ENCODE peak calls at places on chromosomes 7 and 10, in nine cellular contexts. L is fibroblast of lung, S is neuronal stem cell, C is kidney, U is GM12878, K is IMR-90, M is GM23248, V is endodermal cell, F is colonic mucosa. R is an unnamed sample.

GRCh38 chr10:88377510-88377909 is 205.6 kb downstream of the RNLS start:
- DNase-seq in S (no peak), L (no peak), F (no peak), V (no peak), C (no peak), K (peak; percentile 39), U (no peak), M (no peak), R (no peak)

GRCh38 chr10:35079763-35080162 is 10.4 kb downstream of the CUL2 start:
- DNase-seq in C (no peak), V (no peak), M (peak; percentile 96), S (no peak), L (peak; percentile 59), F (no peak), U (no peak), K (peak; percentile 89), R (no peak)

GRCh38 chr7:44285561-44285960 is 39.8 kb downstream of the CAMK2B start:
- DNase-seq in C (peak; percentile 14), S (no peak), L (no peak), K (no peak), F (no peak), M (no peak), U (no peak), V (peak; percentile 18), R (no peak)

GRCh38 chr7:1843271-1843861 is 173.3 kb downstream of the ELFN1 start:
- DNase-seq in L (peak; percentile 9), S (no peak), M (no peak), V (peak; percentile 32), K (peak; percentile 12), U (no peak), C (peak; percentile 56), F (no peak), R (no peak)

GRCh38 chr7:45863715-45864114 is 9.2 kb downstream of the CCDC201 start:
- DNase-seq in S (no peak), K (no peak), M (peak; percentile 33), L (no peak), F (no peak), C (no peak), U (no peak), V (peak; percentile 86), R (peak; percentile 58)

GRCh38 chr7:77800158-77800557 is 1.6 kb downstream of the PHTF2 start:
- DNase-seq in M (peak; percentile 21), K (peak; percentile 57), S (no peak), U (peak; percentile 48), F (peak; percentile 31), C (no peak), L (no peak), V (no peak), R (no peak)

GRCh38 chr7:82183633-82184032 is 259.9 kb downstream of the CACNA2D1 start:
- DNase-seq in C (no peak), K (peak; percentile 87), L (peak; percentile 52), S (no peak), U (no peak), M (peak; percentile 84), F (no peak), V (no peak), R (no peak)

GRCh38 chr10:119315128-119316001 is 108.0 kb downstream of the GRK5 start:
- DNase-seq in F (peak; percentile 35), M (peak; percentile 98), U (peak; percentile 28), K (peak; percentile 98), C (peak; percentile 42), L (peak; percentile 94), V (peak; percentile 83), S (peak; percentile 40), R (peak; percentile 90)

GRCh38 chr10:9305018-9305655 is 1250.6 kb downstream of the GATA3 start:
- DNase-seq in K (peak; percentile 19), U (no peak), V (no peak), F (no peak), C (no peak), M (peak; percentile 48), L (peak; percentile 52), S (peak; percentile 21), R (peak; percentile 31)

GRCh38 chr10:95296764-95297163 is 6.0 kb upstream of the PDLIM1 start:
- DNase-seq in L (no peak), U (no peak), F (no peak), K (no peak), S (no peak), C (no peak), M (no peak), V (no peak), R (no peak)
- H3K36me3 ChIP-seq in L (no peaks in the 10 kb centered on the region), U (no peaks in the 10 kb centered on the region), F (no peaks in the 10 kb centered on the region), K (no peaks in the 10 kb centered on the region), S (no peaks in the 10 kb centered on the region), C (no peaks in the 10 kb centered on the region), M (no peaks in the 10 kb centered on the region), V (no peaks in the 10 kb centered on the region), R (no peaks in the 10 kb centered on the region)

DNA sequence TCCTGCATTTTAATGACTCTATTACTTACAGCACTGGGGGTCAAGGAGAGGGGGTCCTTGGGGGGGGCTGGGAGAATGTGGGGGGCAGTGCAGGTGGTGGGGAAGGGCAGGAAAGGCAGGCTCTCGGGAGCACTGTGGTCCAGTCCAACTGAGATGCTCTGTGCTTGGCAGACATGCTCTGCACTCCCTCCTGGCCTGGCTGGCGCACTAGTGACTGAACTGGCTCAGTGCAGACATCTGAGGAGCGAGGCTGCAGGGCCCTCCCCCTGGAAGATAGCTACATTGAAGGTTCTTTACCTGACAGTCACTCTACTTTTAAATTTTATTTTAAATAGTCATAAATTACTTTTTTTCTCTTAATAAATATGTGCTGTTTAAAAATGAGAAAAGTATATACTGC is 105.7 kb downstream of the NEURL1 start:
- DNase-seq in U (no peak), S (no peak), V (no peak), F (no peak), L (no peak), C (no peak), K (no peak), M (peak; percentile 30), R (no peak)
- H3K9ac ChIP-seq in U (no peak overlapping the region), S (peak overlapping the region; percentile 26), V (no peak overlapping the region), F (no peak overlapping the region), L (no peak overlapping the region), C (no peak overlapping the region), K (no peak overlapping the region), M (peak overlapping the region; percentile 33), R (no peak overlapping the region)

GRCh38 chr7:94888995-94889523 is 18.3 kb upstream of the PPP1R9A start:
- DNase-seq in V (no peak), U (no peak), F (no peak), C (no peak), K (no peak), L (no peak), S (no peak), M (no peak), R (peak; percentile 32)

GRCh38 chr7:94877731-94878670 is 29.4 kb upstream of the PPP1R9A start:
- DNase-seq in V (no peak), C (no peak), U (no peak), S (no peak), L (no peak), M (no peak), K (no peak), F (no peak), R (peak; percentile 12)

GRCh38 chr7:94888542-94888941 is 18.9 kb upstream of the PPP1R9A start:
- DNase-seq in L (peak; percentile 14), M (no peak), C (no peak), U (no peak), S (no peak), F (peak; percentile 21), K (no peak), V (no peak), R (peak; percentile 36)

GRCh38 chr7:94882891-94883290 is 24.5 kb upstream of the PPP1R9A start:
- DNase-seq in L (no peak), C (no peak), M (no peak), V (no peak), K (no peak), U (no peak), F (no peak), S (no peak), R (no peak)

GRCh38 chr7:94883676-94884075 is 23.7 kb upstream of the PPP1R9A start:
- DNase-seq in L (no peak), S (no peak), V (no peak), M (no peak), U (no peak), C (no peak), F (no peak), K (no peak), R (no peak)
- H3K36me3 ChIP-seq in L (no peaks in the 10 kb centered on the region), S (no peaks in the 10 kb centered on the region), V (no peaks in the 10 kb centered on the region), M (no peaks in the 10 kb centered on the region), U (no peaks in the 10 kb centered on the region), C (no peaks in the 10 kb centered on the region), F (no peaks in the 10 kb centered on the region), K (no peaks in the 10 kb centered on the region), R (no peaks in the 10 kb centered on the region)

GRCh38 chr10:45409782-45410181 is 35.8 kb downstream of the ALOX5 start:
- DNase-seq in L (no peak), S (no peak), U (no peak), K (no peak), V (no peak), C (no peak), M (no peak), F (no peak), R (no peak)
- H3K9ac ChIP-seq in L (no peak overlapping the region), S (no peak overlapping the region), U (no peak overlapping the region), K (no peak overlapping the region), V (no peak overlapping the region), C (no peak overlapping the region), M (no peak overlapping the region), F (no peak overlapping the region), R (no peak overlapping the region)

DNA sequence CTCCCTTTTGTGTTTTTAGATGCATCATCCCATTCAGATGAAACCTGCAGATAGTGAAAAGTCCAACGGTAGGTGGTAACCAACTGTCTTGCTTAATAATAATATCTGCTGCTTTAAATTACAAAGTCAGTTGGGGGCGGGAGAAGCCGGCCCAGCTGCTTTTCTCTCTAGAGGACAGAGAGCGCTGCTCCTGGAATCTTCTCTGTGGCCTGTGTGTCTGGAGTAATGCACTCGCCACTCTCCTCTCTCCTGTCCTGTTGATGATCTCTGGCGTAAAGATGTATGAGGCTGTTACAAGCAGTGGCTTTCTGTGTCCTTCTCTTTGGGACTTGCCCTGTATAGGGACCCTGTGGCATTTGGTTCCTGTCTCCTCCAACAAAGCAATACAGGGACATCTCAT is 231.5 kb downstream of the CELF2 start:
- DNase-seq in F (no peak), S (no peak), M (no peak), C (no peak), L (no peak), U (no peak), V (no peak), K (no peak), R (peak; percentile 13)
- H3K36me3 ChIP-seq in F (no peaks in the 10 kb centered on the region), S (no peaks in the 10 kb centered on the region), M (no peaks in the 10 kb centered on the region), C (no peaks in the 10 kb centered on the region), L (no peaks in the 10 kb centered on the region), U (peaks cover 19% of the 10 kb centered on the region), V (peaks cover 57% of the 10 kb centered on the region), K (no peaks in the 10 kb centered on the region), R (no peaks in the 10 kb centered on the region)

GRCh38 chr10:21368728-21369425 is 156.6 kb downstream of the SKIDA1 start:
- DNase-seq in K (peak; percentile 23), U (no peak), F (no peak), V (no peak), L (no peak), M (no peak), C (no peak), S (no peak), R (no peak)
- H3K9ac ChIP-seq in K (no peak overlapping the region), U (no peak overlapping the region), F (no peak overlapping the region), V (no peak overlapping the region), L (no peak overlapping the region), M (no peak overlapping the region), C (no peak overlapping the region), S (no peak overlapping the region), R (no peak overlapping the region)

DNA sequence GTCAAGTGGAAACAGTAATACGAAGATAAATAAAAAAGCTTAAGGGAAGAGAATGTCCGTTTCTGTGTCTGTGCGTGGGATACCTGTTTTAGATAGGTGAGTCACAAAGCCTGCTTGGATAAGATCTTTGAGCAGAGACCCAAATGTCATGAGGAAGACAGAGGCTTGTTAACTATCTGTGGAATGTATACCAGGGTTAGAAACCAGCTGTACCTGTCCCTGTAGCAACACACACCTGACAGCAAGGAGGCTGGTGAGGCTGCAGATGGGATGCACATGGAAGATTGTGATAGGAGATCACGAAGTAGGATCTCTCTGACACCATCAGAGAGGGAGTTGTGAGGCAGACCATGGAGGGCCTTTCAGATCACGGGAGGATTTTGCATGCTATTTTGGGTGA is 105.3 kb downstream of the ARHGAP21 start:
- DNase-seq in F (no peak), C (no peak), S (no peak), M (no peak), K (no peak), U (no peak), V (no peak), L (no peak), R (peak; percentile 65)
- H3K36me3 ChIP-seq in F (no peaks in the 10 kb centered on the region), C (no peaks in the 10 kb centered on the region), S (peaks cover 78% of the 10 kb centered on the region), M (peaks cover 22% of the 10 kb centered on the region), K (peaks cover 16% of the 10 kb centered on the region), U (no peaks in the 10 kb centered on the region), V (peaks cover 15% of the 10 kb centered on the region), L (peaks cover 4% of the 10 kb centered on the region), R (peaks cover 3% of the 10 kb centered on the region)